ENCODE peak calls at places on chromosomes 5 and 9, in seven cellular contexts. S is CD8-positive, alpha-beta T cell; M is stimulated activated CD8-positive, alpha-beta memory T cell treated with anti-CD3 and anti-CD28 coated beads, Interleukin-7, amount 100 ng/mL, for 48 hours; K is left ventricle myocardium inferior; Q is activated CD4-positive, alpha-beta T cell treated with anti-CD3 and anti-CD28 coated beads, Interleukin-2, amount 50 U/mL, for 4 hours; X is SW480; R is PC-3. A is an unnamed sample.

GRCh38 chr5:22044229-22044628 is 808.9 kb downstream of the CDH12 start:
- DNase-seq in S (no peak), M (no peak), K (no peak), Q (no peak), X (no peak), R (no peak), A (no peak)

GRCh38 chr9:32344551-32345182 is 39.8 kb upstream of the ACO1 start:
- DNase-seq in S (no peak), M (no peak), K (no peak), Q (no peak), X (peak; percentile 41), R (no peak), A (no peak)

GRCh38 chr5:122611401-122611800 is 163.5 kb upstream of the SNX2 start:
- DNase-seq in S (no peak), M (no peak), K (no peak), Q (no peak), X (no peak), R (no peak), A (no peak)

GRCh38 chr9:130857864-130858730 is 23.0 kb downstream of the ABL1 start:
- DNase-seq in S (no peak), M (no peak), K (peak; percentile 64), Q (no peak), X (no peak), R (peak; percentile 15), A (peak; percentile 63)

GRCh38 chr9:137968235-137968634 is 90.7 kb downstream of the CACNA1B start:
- DNase-seq in S (no peak), M (no peak), K (no peak), Q (no peak), X (no peak), R (no peak), A (peak; percentile 38)

GRCh38 chr9:133714606-133715294 is 23.4 kb downstream of the SARDH start:
- DNase-seq in S (no peak), M (no peak), K (peak; percentile 78), Q (no peak), X (no peak), R (peak; percentile 8), A (peak; percentile 70)

GRCh38 chr5:92505145-92505544 is 1075.9 kb downstream of the NR2F1-AS1 start:
- DNase-seq in S (no peak), M (no peak), K (no peak), Q (no peak), X (no peak), R (no peak), A (no peak)

GRCh38 chr9:77807295-77807694 is 159.2 kb upstream of the GNA14 start:
- DNase-seq in S (no peak), M (no peak), K (no peak), Q (no peak), X (peak; percentile 3), R (peak; percentile 66), A (no peak)

GRCh38 chr5:73174100-73174815 is 1.3 kb downstream of the TMEM174 start:
- DNase-seq in S (no peak), M (no peak), K (no peak), Q (no peak), X (no peak), R (no peak), A (no peak)

GRCh38 chr5:59358497-59358896 is 535.0 kb downstream of the PDE4D start:
- DNase-seq in S (no peak), M (no peak), K (peak; percentile 24), Q (no peak), X (no peak), R (no peak), A (no peak)

GRCh38 chr5:31530541-31531265 is 1.2 kb downstream of the DROSHA start:
- DNase-seq in S (no peak), M (no peak), K (no peak), Q (no peak), X (no peak), R (peak; percentile 59), A (no peak)

GRCh38 chr5:79109527-79110492 is 1.8 kb upstream of the BHMT start:
- DNase-seq in S (no peak), M (peak; percentile 3), K (peak; percentile 23), Q (peak; percentile 3), X (no peak), R (peak; percentile 44), A (peak; percentile 76)

GRCh38 chr5:90983148-90983547 is 400.0 kb downstream of the ARRDC3 start:
- DNase-seq in S (no peak), M (no peak), K (no peak), Q (no peak), X (no peak), R (peak; percentile 93), A (no peak)

GRCh38 chr9:126051446-126052130 is 275.0 kb upstream of the MVB12B start:
- DNase-seq in S (no peak), M (no peak), K (no peak), Q (no peak), X (no peak), R (no peak), A (no peak)

GRCh38 chr9:135217836-135218235 is 130.4 kb downstream of the OLFM1 start:
- DNase-seq in S (no peak), M (no peak), K (no peak), Q (no peak), X (no peak), R (no peak), A (no peak)

GRCh38 chr9:23123048-23123632 is 676.5 kb downstream of the DMRTA1 start:
- DNase-seq in S (no peak), M (no peak), K (no peak), Q (no peak), X (peak; percentile 30), R (peak; percentile 52), A (no peak)

GRCh38 chr5:134114886-134115805 is 665 bp downstream of the TCF7 start:
- DNase-seq in S (peak; percentile 87), M (peak; percentile 71), K (no peak), Q (peak; percentile 86), X (no peak), R (no peak), A (no peak)

GRCh38 chr5:14322437-14323187 is 179.5 kb downstream of the TRIO start:
- DNase-seq in S (no peak), M (no peak), K (no peak), Q (no peak), X (no peak), R (no peak), A (no peak)

GRCh38 chr9:100211471-100211870 is 112.4 kb downstream of the INVS start:
- DNase-seq in S (no peak), M (no peak), K (no peak), Q (no peak), X (no peak), R (no peak), A (no peak)

GRCh38 chr5:151571270-151572173 is 19.6 kb downstream of the FAT2 start:
- DNase-seq in S (no peak), M (no peak), K (no peak), Q (no peak), X (no peak), R (no peak), A (no peak)

GRCh38 chr5:14145356-14146334 is 2.5 kb downstream of the TRIO start:
- DNase-seq in S (no peak), M (no peak), K (no peak), Q (no peak), X (no peak), R (peak; percentile 27), A (no peak)

GRCh38 chr9:136345281-136346156 is 18.0 kb downstream of the DNLZ start:
- DNase-seq in S (no peak), M (no peak), K (peak; percentile 77), Q (no peak), X (peak; percentile 70), R (peak; percentile 57), A (peak; percentile 81)

GRCh38 chr5:53884844-53885243 is 324.4 kb downstream of the NDUFS4 start:
- DNase-seq in S (no peak), M (no peak), K (no peak), Q (no peak), X (peak; percentile 27), R (no peak), A (no peak)

GRCh38 chr5:161975350-161975749 is 92.2 kb upstream of the GABRG2 start:
- DNase-seq in S (no peak), M (no peak), K (no peak), Q (no peak), X (no peak), R (no peak), A (no peak)

GRCh38 chr5:144203750-144204596 is 33.3 kb downstream of the KCTD16 start:
- DNase-seq in S (peak; percentile 24), M (no peak), K (no peak), Q (peak; percentile 23), X (peak; percentile 56), R (peak; percentile 73), A (no peak)

GRCh38 chr9:94929373-94929764 is 202.9 kb downstream of the AOPEP start:
- DNase-seq in S (no peak), M (no peak), K (peak; percentile 68), Q (no peak), X (peak; percentile 91), R (peak; percentile 65), A (no peak)

GRCh38 chr9:96317335-96317980 is 15.5 kb upstream of the HSD17B3 start:
- DNase-seq in S (no peak), M (no peak), K (peak; percentile 64), Q (no peak), X (peak; percentile 63), R (peak; percentile 65), A (no peak)